ENCODE peak calls at places on chromosomes 16 and 17, in four cellular contexts. F is K562, K is WTC11, U is HepG2. T is an unnamed sample.

GRCh38 chr17:62105361-62105760 is 40.3 kb upstream of the MED13 start:
- DNase-seq in F (no peak), K (no peak), U (no peak), T (no peak)

GRCh38 chr16:88785106-88785924 is at the start of gene PIEZO1:
- DNase-seq in U (no peak), K (peak), F (peak), T (no peak)

GRCh38 chr16:21088646-21089538 is 61.8 kb downstream of the DNAH3 start:
- DNase-seq in F (no peak), K (no peak), U (no peak), T (no peak)

GRCh38 chr17:29949708-29950107 is 8.3 kb downstream of the EFCAB5 start:
- DNase-seq in K (no peak), U (no peak), F (no peak), T (no peak)

GRCh38 chr16:80684906-80685305 is 119.5 kb downstream of the CDYL2 start:
- DNase-seq in K (no peak), F (no peak), U (no peak), T (no peak)

GRCh38 chr17:75683467-75684041 is 16.4 kb downstream of the SAP30BP start:
- DNase-seq in F (peak), U (peak), K (no peak), T (no peak)

GRCh38 chr16:82665025-82665424 is 38.3 kb downstream of the CDH13 start:
- DNase-seq in F (no peak), K (no peak), U (no peak), T (no peak)

GRCh38 chr17:72754513-72754912 is 338.0 kb downstream of the SLC39A11 start:
- DNase-seq in F (no peak), K (no peak), U (no peak), T (no peak)

DNA sequence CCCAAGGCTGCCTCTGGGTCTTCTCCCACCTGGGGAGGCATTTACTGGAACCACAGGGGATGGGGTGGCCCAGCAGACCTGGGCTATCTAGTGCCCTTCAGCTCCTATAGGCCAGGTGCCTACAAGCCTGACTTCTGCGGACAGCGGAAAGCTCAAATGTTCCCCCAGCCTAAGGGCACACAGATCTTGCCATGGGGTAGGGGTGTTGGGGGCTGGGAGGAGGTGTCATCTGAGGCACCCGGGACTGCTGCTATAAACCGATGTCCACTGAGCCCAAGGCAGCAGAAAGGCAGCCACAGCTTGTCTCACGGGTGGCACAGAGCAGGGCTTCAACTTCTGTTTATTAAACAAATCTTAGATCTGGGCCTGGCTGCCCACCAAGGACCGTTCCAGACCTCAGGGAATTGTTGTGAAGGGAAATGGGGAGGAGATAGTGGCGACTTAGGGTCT is 3.6 kb downstream of the MYO1C start:
- DNase-seq in K (no peak), F (no peak), U (no peak), T (no peak)
- TF ChIP-seq NR2C2 in K (no peak), F (no peak), U (no peak), T (no peak)

GRCh38 chr16:23174622-23175021 is 7.9 kb upstream of the SCNN1G start:
- DNase-seq in K (no peak), F (no peak), U (no peak), T (no peak)
- TF ChIP-seq NR2C2 in K (no peak), F (no peak), U (no peak), T (no peak)

DNA sequence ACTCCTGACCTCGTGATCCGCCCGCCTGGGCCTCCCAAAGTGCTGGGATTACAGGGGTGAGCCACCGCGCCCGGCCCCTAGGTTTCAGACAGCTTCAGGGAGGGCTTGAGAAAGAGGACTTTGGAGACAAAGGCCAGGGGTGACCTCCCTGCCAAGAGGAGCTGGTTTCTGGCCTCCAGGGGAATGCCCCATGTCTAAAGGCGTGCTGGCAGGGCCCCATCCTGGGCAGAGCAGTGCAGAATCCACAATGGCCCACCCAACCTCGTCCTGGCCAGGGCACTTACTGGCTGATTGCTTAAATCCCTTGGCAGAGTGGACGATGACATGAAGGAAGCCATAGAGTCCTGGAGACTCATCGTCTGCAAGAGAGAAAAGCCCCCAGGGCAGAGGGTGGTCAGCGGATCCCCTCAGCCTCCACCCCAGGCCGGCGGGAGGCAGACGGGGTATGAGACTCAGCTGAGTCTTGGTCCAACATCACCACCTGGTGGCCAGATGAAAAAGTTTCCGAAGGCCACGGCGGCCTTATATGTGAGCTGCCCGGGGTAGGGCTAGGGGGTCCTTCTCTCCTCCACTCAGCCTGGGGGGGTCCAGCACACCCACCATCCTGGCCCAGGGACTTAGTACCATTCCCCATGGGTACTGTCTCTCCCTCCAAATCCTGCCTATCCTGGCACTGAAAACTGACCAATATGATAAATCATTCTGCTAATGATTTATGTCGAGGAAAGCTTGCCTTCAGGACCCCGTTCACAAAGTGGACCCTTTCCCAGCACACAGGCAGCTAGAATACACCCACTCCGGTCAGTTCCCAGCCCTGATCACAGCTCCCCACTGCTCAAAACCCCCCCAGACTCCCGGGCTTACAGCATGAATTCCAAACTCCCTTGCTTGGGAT is 59.1 kb downstream of the TIMM22 start:
- DNase-seq in F (peak), U (peak), K (peak), T (no peak)
- TF ChIP-seq NR2C2 in F (no peak), U (no peak), K (no peak), T (no peak)

GRCh38 chr17:1495265-1495664 is 2.8 kb upstream of the MYO1C start:
- DNase-seq in U (no peak), K (no peak), F (no peak), T (no peak)
- TF ChIP-seq NR2C2 in U (no peak), K (no peak), F (no peak), T (no peak)

DNA sequence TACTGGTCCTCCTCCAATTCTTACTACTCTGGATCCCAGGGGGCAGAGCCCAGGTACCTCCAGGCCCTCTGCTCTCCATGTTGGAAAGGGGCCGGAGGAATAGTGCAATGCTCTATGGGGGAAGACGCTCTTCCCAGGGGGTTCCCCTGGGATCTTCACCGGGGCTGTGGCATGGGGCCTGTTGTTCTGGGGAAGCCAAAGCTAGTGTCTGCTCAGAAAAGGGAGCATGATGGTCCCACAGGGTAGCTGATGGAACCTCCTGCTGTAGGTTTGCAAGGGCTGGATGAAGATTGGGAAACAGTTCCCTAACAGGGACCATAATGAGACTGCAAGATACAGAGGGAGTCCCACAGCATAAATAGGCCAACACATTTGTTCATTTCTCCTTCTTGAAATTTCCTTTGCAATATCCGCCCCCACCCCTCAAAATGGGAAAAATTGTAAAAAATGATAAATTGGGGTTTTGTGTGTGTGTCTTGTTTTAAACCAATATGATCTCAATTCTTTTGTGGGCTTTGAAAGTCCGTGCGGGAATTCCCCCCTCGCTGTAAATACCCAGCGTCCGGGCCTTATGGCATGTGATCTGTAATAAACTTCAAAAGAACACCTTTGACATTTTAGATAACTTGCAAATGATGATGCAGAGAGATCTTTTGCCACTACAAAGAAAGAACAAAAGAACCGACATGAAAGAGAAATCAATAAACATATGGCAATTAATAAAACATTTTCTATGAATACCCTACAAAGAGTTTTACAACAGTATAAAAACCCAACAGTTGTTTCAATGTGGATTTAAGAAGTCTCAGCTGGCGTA is 114.9 kb downstream of the IRX5 start:
- DNase-seq in K (no peak), U (no peak), F (no peak), T (no peak)
- TF ChIP-seq NR2C2 in K (no peak), U (no peak), F (no peak), T (no peak)

DNA sequence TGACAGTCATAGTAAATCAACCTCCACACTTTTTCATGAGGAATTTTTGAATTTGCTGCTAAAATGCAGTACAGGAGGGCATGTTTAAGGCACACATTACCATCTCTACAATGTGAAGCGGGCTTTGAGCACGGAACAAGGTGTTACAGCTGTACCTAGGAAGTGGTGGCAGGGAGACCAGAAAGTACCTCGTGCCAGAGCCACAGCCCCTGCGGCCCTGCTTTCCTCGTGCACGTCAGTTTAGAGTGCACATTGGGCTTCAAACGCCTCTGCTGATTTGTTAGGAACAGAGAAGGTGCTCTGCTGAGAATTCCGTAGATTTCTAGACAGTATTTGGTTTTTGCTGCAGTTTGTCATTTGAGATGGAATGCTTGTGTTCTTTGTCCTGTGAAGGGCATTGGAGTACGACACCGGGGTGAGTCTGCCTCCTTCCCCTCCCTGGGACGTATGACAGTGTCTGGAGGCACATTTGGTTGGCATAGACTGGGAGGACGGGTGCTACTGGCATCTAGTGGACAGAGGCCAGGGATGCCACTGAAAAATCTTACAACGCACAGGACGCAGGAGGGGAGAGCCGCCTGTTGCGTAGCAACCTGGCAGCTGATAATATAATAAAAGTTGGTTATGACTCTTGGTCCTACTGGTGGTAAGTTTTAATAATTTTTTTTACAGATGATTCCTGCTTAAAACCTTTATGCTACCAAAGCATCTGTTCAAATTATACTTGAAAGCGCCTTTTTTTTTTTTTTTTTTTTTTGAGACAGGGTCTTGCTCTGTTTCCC is 9.1 kb downstream of the FOXK2 start:
- DNase-seq in F (no peak), U (no peak), K (no peak), T (no peak)
- TF ChIP-seq NR2C2 in F (no peak), U (no peak), K (no peak), T (no peak)

GRCh38 chr16:28040039-28040438 is 23.5 kb downstream of the GSG1L start:
- DNase-seq in F (no peak), U (no peak), K (no peak), T (no peak)

GRCh38 chr16:28039493-28039892 is 24.0 kb downstream of the GSG1L start:
- DNase-seq in K (no peak), F (no peak), U (no peak), T (no peak)

GRCh38 chr16:28038401-28038800 is 25.1 kb downstream of the GSG1L start:
- DNase-seq in U (no peak), F (no peak), K (no peak), T (no peak)

GRCh38 chr16:28041615-28042014 is 21.9 kb downstream of the GSG1L start:
- DNase-seq in F (no peak), K (no peak), U (no peak), T (no peak)

GRCh38 chr16:28042856-28043255 is 20.7 kb downstream of the GSG1L start:
- DNase-seq in U (no peak), K (no peak), F (no peak), T (no peak)
- TF ChIP-seq NR2C2 in U (no peak), K (no peak), F (no peak), T (no peak)

T was measured in GM12878.